ENCODE peak calls at places on chromosomes 6 and 20, in six cellular contexts. One of them, this sample, is unnamed.

GRCh38 chr20:23205656-23206055 is 119.5 kb upstream of the CD93 start:
- DNase-seq in right cardiac atrium: peak; percentile 93
- DNase-seq in lung: peak; percentile 46
- DNase-seq in aorta: peak; percentile 88
- DNase-seq in K562: no peak
- DNase-seq in H1: peak; percentile 54
- DNase-seq in this sample: no peak

GRCh38 chr20:59182401-59183044 is 18.9 kb downstream of the ZNF831 start:
- DNase-seq in right cardiac atrium: no peak
- DNase-seq in lung: no peak
- DNase-seq in aorta: no peak
- DNase-seq in K562: no peak
- DNase-seq in H1: no peak
- DNase-seq in this sample: no peak

GRCh38 chr6:154370545-154370944 is 13.9 kb upstream of the IPCEF1 start:
- DNase-seq in right cardiac atrium: peak; percentile 31
- DNase-seq in lung: no peak
- DNase-seq in aorta: no peak
- DNase-seq in K562: no peak
- DNase-seq in H1: no peak
- DNase-seq in this sample: peak; percentile 34

GRCh38 chr6:43628392-43629103 is 516 bp downstream of the GTPBP2 start:
- DNase-seq in right cardiac atrium: peak; percentile 77
- DNase-seq in lung: peak; percentile 65
- DNase-seq in aorta: peak; percentile 72
- DNase-seq in K562: peak; percentile 88
- DNase-seq in H1: peak; percentile 74
- DNase-seq in this sample: peak; percentile 76

GRCh38 chr20:23668477-23668951 is 20.3 kb downstream of the CST4 start:
- DNase-seq in right cardiac atrium: peak; percentile 62
- DNase-seq in lung: peak; percentile 66
- DNase-seq in aorta: no peak
- DNase-seq in K562: peak; percentile 57
- DNase-seq in H1: peak; percentile 88
- DNase-seq in this sample: peak; percentile 56

GRCh38 chr6:137945149-137945498 is 78.1 kb downstream of the TNFAIP3 start:
- DNase-seq in right cardiac atrium: no peak
- DNase-seq in lung: no peak
- DNase-seq in aorta: no peak
- DNase-seq in K562: no peak
- DNase-seq in H1: no peak
- DNase-seq in this sample: no peak

GRCh38 chr6:108168501-108168979 is 2.7 kb downstream of the NR2E1 start:
- DNase-seq in right cardiac atrium: peak; percentile 68
- DNase-seq in lung: no peak
- DNase-seq in aorta: no peak
- DNase-seq in K562: no peak
- DNase-seq in H1: peak; percentile 77
- DNase-seq in this sample: no peak

GRCh38 chr20:7716286-7716972 is 223.8 kb downstream of the HAO1 start:
- DNase-seq in right cardiac atrium: no peak
- DNase-seq in lung: no peak
- DNase-seq in aorta: no peak
- DNase-seq in K562: no peak
- DNase-seq in H1: no peak
- DNase-seq in this sample: no peak

GRCh38 chr20:57385940-57386339 is 5.3 kb upstream of the RBM38 start:
- DNase-seq in right cardiac atrium: no peak
- DNase-seq in lung: no peak
- DNase-seq in aorta: no peak
- DNase-seq in K562: no peak
- DNase-seq in H1: no peak
- DNase-seq in this sample: no peak

GRCh38 chr6:27812805-27813626 is 99.2 kb downstream of the OR2B2 start:
- DNase-seq in right cardiac atrium: no peak
- DNase-seq in lung: no peak
- DNase-seq in aorta: no peak
- DNase-seq in K562: no peak
- DNase-seq in H1: peak; percentile 49
- DNase-seq in this sample: no peak

GRCh38 chr6:147852772-147853171 is 344.3 kb downstream of the SAMD5 start:
- DNase-seq in right cardiac atrium: no peak
- DNase-seq in lung: no peak
- DNase-seq in aorta: no peak
- DNase-seq in K562: no peak
- DNase-seq in H1: no peak
- DNase-seq in this sample: no peak

GRCh38 chr6:112480551-112480950 is 133.4 kb downstream of the RFPL4B start:
- DNase-seq in right cardiac atrium: no peak
- DNase-seq in lung: no peak
- DNase-seq in aorta: no peak
- DNase-seq in K562: no peak
- DNase-seq in H1: no peak
- DNase-seq in this sample: no peak

GRCh38 chr20:25457886-25458680 is 50.6 kb downstream of the GINS1 start:
- DNase-seq in right cardiac atrium: no peak
- DNase-seq in lung: no peak
- DNase-seq in aorta: no peak
- DNase-seq in K562: no peak
- DNase-seq in H1: no peak
- DNase-seq in this sample: no peak

GRCh38 chr6:26257272-26257671 is 107.7 kb upstream of the BTN3A2 start:
- DNase-seq in right cardiac atrium: no peak
- DNase-seq in lung: no peak
- DNase-seq in aorta: no peak
- DNase-seq in K562: no peak
- DNase-seq in H1: no peak
- DNase-seq in this sample: no peak

GRCh38 chr6:3312604-3313167 is 53.9 kb downstream of the PSMG4 start:
- DNase-seq in right cardiac atrium: peak; percentile 70
- DNase-seq in lung: no peak
- DNase-seq in aorta: peak; percentile 69
- DNase-seq in K562: no peak
- DNase-seq in H1: no peak
- DNase-seq in this sample: no peak

GRCh38 chr6:138455746-138456392 is 43.4 kb downstream of the NHSL1 start:
- DNase-seq in right cardiac atrium: no peak
- DNase-seq in lung: no peak
- DNase-seq in aorta: no peak
- DNase-seq in K562: no peak
- DNase-seq in H1: no peak
- DNase-seq in this sample: no peak

GRCh38 chr6:9140861-9141534 is 705.7 kb upstream of the SLC35B3 start:
- DNase-seq in right cardiac atrium: no peak
- DNase-seq in lung: no peak
- DNase-seq in aorta: no peak
- DNase-seq in K562: no peak
- DNase-seq in H1: no peak
- DNase-seq in this sample: no peak

GRCh38 chr6:157244175-157244574 is 79.1 kb downstream of the TMEM242 start:
- DNase-seq in right cardiac atrium: no peak
- DNase-seq in lung: no peak
- DNase-seq in aorta: peak; percentile 59
- DNase-seq in K562: no peak
- DNase-seq in H1: no peak
- DNase-seq in this sample: no peak

GRCh38 chr20:41617059-41617921 is 887 bp downstream of the CHD6 start:
- DNase-seq in right cardiac atrium: peak; percentile 79
- DNase-seq in lung: peak; percentile 32
- DNase-seq in aorta: peak; percentile 63
- DNase-seq in K562: no peak
- DNase-seq in H1: peak; percentile 54
- DNase-seq in this sample: peak; percentile 51

GRCh38 chr6:39930540-39930939 is 3.7 kb downstream of the MOCS1 start:
- DNase-seq in right cardiac atrium: no peak
- DNase-seq in lung: no peak
- DNase-seq in aorta: no peak
- DNase-seq in K562: no peak
- DNase-seq in H1: no peak
- DNase-seq in this sample: no peak
- H3K4me3 ChIP-seq in right cardiac atrium: no peak overlapping the region
- H3K4me3 ChIP-seq in lung: no peak overlapping the region
- H3K4me3 ChIP-seq in aorta: no peak overlapping the region
- H3K4me3 ChIP-seq in K562: no peak overlapping the region
- H3K4me3 ChIP-seq in H1: no peak overlapping the region
- H3K4me3 ChIP-seq in this sample: no peak overlapping the region

GRCh38 chr20:11492391-11492790 is 425.3 kb upstream of the BTBD3 start:
- DNase-seq in right cardiac atrium: no peak
- DNase-seq in lung: no peak
- DNase-seq in aorta: no peak
- DNase-seq in K562: no peak
- DNase-seq in H1: no peak
- DNase-seq in this sample: no peak

GRCh38 chr20:11497543-11497942 is 420.1 kb upstream of the BTBD3 start:
- DNase-seq in right cardiac atrium: no peak
- DNase-seq in lung: no peak
- DNase-seq in aorta: no peak
- DNase-seq in K562: no peak
- DNase-seq in H1: no peak
- DNase-seq in this sample: peak; percentile 10

GRCh38 chr20:11492846-11493245 is 424.8 kb upstream of the BTBD3 start:
- DNase-seq in right cardiac atrium: no peak
- DNase-seq in lung: no peak
- DNase-seq in aorta: no peak
- DNase-seq in K562: no peak
- DNase-seq in H1: no peak
- DNase-seq in this sample: no peak

GRCh38 chr20:11499235-11499634 is 418.5 kb upstream of the BTBD3 start:
- DNase-seq in right cardiac atrium: no peak
- DNase-seq in lung: no peak
- DNase-seq in aorta: no peak
- DNase-seq in K562: no peak
- DNase-seq in H1: no peak
- DNase-seq in this sample: no peak

GRCh38 chr20:11496382-11496781 is 421.3 kb upstream of the BTBD3 start:
- DNase-seq in right cardiac atrium: no peak
- DNase-seq in lung: no peak
- DNase-seq in aorta: no peak
- DNase-seq in K562: no peak
- DNase-seq in H1: no peak
- DNase-seq in this sample: no peak
- H3K27ac ChIP-seq in right cardiac atrium: no peak overlapping the region
- H3K27ac ChIP-seq in lung: peak overlapping the region; percentile 31
- H3K27ac ChIP-seq in aorta: no peak overlapping the region
- H3K27ac ChIP-seq in K562: no peak overlapping the region
- H3K27ac ChIP-seq in H1: no peak overlapping the region
- H3K27ac ChIP-seq in this sample: no peak overlapping the region

GRCh38 chr6:53333439-53334408 is 15.0 kb downstream of the ELOVL5 start:
- DNase-seq in right cardiac atrium: no peak
- DNase-seq in lung: no peak
- DNase-seq in aorta: no peak
- DNase-seq in K562: no peak
- DNase-seq in H1: no peak
- DNase-seq in this sample: no peak

GRCh38 chr6:53338304-53338703 is 10.4 kb downstream of the ELOVL5 start:
- DNase-seq in right cardiac atrium: no peak
- DNase-seq in lung: no peak
- DNase-seq in aorta: no peak
- DNase-seq in K562: no peak
- DNase-seq in H1: no peak
- DNase-seq in this sample: no peak

GRCh38 chr6:53335224-53335994 is 13.3 kb downstream of the ELOVL5 start:
- DNase-seq in right cardiac atrium: peak; percentile 55
- DNase-seq in lung: peak; percentile 32
- DNase-seq in aorta: no peak
- DNase-seq in K562: no peak
- DNase-seq in H1: no peak
- DNase-seq in this sample: no peak

GRCh38 chr6:53339424-53339823 is 9.3 kb downstream of the ELOVL5 start:
- DNase-seq in right cardiac atrium: no peak
- DNase-seq in lung: no peak
- DNase-seq in aorta: no peak
- DNase-seq in K562: no peak
- DNase-seq in H1: no peak
- DNase-seq in this sample: no peak

DNA sequence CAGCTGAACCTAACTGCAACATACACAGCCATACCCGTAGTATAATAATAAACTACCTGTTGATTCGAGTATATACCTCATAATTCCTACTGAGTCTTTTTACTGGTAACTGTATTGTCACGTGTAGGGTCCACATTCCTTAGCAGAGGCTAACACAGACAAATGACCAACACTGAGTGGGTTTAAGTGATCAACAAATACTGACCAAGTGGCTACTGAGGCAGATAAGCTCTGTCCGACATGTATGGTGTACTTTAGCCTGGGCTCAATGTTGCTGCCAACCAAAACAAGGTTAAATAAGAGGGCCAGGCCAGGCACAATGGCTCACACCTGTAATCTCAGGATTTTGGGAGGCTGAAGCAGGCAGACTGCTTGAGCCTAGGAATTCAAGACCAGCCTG is 12.7 kb downstream of the ELOVL5 start:
- DNase-seq in right cardiac atrium: no peak
- DNase-seq in lung: no peak
- DNase-seq in aorta: no peak
- DNase-seq in K562: no peak
- DNase-seq in H1: no peak
- DNase-seq in this sample: no peak
- H3K4me1 ChIP-seq in right cardiac atrium: peaks cover 15% of the 10 kb centered on the region
- H3K4me1 ChIP-seq in lung: peaks cover 32% of the 10 kb centered on the region
- H3K4me1 ChIP-seq in aorta: no peaks in the 10 kb centered on the region
- H3K4me1 ChIP-seq in K562: no peaks in the 10 kb centered on the region
- H3K4me1 ChIP-seq in H1: peaks cover 2% of the 10 kb centered on the region
- H3K4me1 ChIP-seq in this sample: no peaks in the 10 kb centered on the region

GRCh38 chr20:10137032-10137431 is 81.6 kb upstream of the SNAP25 start:
- DNase-seq in right cardiac atrium: no peak
- DNase-seq in lung: no peak
- DNase-seq in aorta: no peak
- DNase-seq in K562: no peak
- DNase-seq in H1: no peak
- DNase-seq in this sample: no peak

GRCh38 chr20:10132391-10132790 is 86.2 kb upstream of the SNAP25 start:
- DNase-seq in right cardiac atrium: no peak
- DNase-seq in lung: no peak
- DNase-seq in aorta: no peak
- DNase-seq in K562: no peak
- DNase-seq in H1: no peak
- DNase-seq in this sample: no peak

GRCh38 chr20:10131612-10132345 is 86.9 kb upstream of the SNAP25 start:
- DNase-seq in right cardiac atrium: peak; percentile 92
- DNase-seq in lung: no peak
- DNase-seq in aorta: peak; percentile 60
- DNase-seq in K562: no peak
- DNase-seq in H1: peak; percentile 54
- DNase-seq in this sample: no peak

GRCh38 chr20:10134176-10134575 is 84.5 kb upstream of the SNAP25 start:
- DNase-seq in right cardiac atrium: no peak
- DNase-seq in lung: no peak
- DNase-seq in aorta: no peak
- DNase-seq in K562: no peak
- DNase-seq in H1: no peak
- DNase-seq in this sample: no peak

DNA sequence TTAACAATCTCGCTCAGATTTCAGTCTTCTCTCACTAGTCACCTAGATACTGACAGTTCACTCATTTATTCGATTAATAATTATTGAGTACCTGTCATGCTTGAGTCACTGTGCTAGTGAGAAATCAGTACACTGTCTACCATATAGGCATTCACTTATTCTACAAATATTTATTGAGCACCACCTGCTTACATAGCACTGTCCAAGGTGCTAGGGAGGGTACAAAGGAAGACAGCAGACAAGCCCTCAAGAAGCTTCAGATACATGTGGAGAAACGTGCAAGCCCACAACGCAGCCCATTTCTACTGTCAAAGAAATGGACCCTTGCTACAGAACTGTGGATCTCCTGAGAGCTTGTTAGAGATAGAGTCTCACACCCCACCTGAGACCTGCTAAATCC is 85.1 kb upstream of the SNAP25 start:
- DNase-seq in right cardiac atrium: no peak
- DNase-seq in lung: no peak
- DNase-seq in aorta: no peak
- DNase-seq in K562: no peak
- DNase-seq in H1: no peak
- DNase-seq in this sample: no peak
- H3K4me3 ChIP-seq in right cardiac atrium: no peak overlapping the region
- H3K4me3 ChIP-seq in lung: no peak overlapping the region
- H3K4me3 ChIP-seq in aorta: no peak overlapping the region
- H3K4me3 ChIP-seq in K562: no peak overlapping the region
- H3K4me3 ChIP-seq in H1: no peak overlapping the region
- H3K4me3 ChIP-seq in this sample: no peak overlapping the region

This sample was measured in SJSA1.